ENCODE peak calls at places on chromosomes 11 and 22, in five cellular contexts. Z, G, X, V and S are unnamed samples.

GRCh38 chr11:9656864-9657263 is 7.0 kb upstream of the SWAP70 start:
- DNase-seq in V (no peak), Z (no peak), G (no peak), X (no peak), S (no peak)

GRCh38 chr22:44170470-44170869 is 10.3 kb upstream of the PARVG start:
- DNase-seq in X (peak), V (no peak), Z (no peak), G (no peak), S (no peak)

GRCh38 chr22:23102776-23103175 is 32.5 kb downstream of the GNAZ start:
- DNase-seq in Z (no peak), X (no peak), G (no peak), V (peak), S (no peak)

GRCh38 chr11:61509058-61510029 is 795 bp downstream of the LRRC10B start:
- DNase-seq in V (peak), Z (peak), X (peak), G (no peak), S (peak)

GRCh38 chr11:105297463-105297862 is 157.9 kb upstream of the CARD18 start:
- DNase-seq in G (no peak), X (no peak), Z (no peak), V (no peak), S (no peak)

GRCh38 chr11:2139691-2140337 is 625 bp upstream of the IGF2 start:
- DNase-seq in G (no peak), Z (no peak), X (peak), V (no peak), S (no peak)

GRCh38 chr11:11818529-11819121 is 23.1 kb upstream of the USP47 start:
- DNase-seq in G (no peak), V (no peak), Z (no peak), X (no peak), S (no peak)

GRCh38 chr22:48423481-48423901 is 1404.2 kb downstream of the BRD1 start:
- DNase-seq in V (no peak), X (no peak), G (no peak), Z (no peak), S (no peak)

GRCh38 chr11:5367461-5368074 is 16.0 kb upstream of the OR51M1 start:
- DNase-seq in X (no peak), G (no peak), Z (no peak), V (no peak), S (no peak)

GRCh38 chr11:115550291-115551059 is 46.3 kb upstream of the CADM1 start:
- DNase-seq in G (no peak), V (no peak), Z (no peak), X (peak), S (no peak)

GRCh38 chr11:59429924-59430516 is 3.8 kb upstream of the OR5A2 start:
- DNase-seq in G (peak), V (no peak), X (no peak), Z (peak), S (peak)

GRCh38 chr11:11931461-11932055 is 76.9 kb downstream of the DKK3 start:
- DNase-seq in Z (peak), X (no peak), V (no peak), G (peak), S (no peak)

GRCh38 chr11:71500601-71501021 is 26.5 kb upstream of the KRTAP5-7 start:
- DNase-seq in G (no peak), Z (no peak), V (peak), X (no peak), S (no peak)

GRCh38 chr11:124834526-124835190 is 30.6 kb upstream of the ROBO3 start:
- DNase-seq in V (no peak), X (no peak), Z (no peak), G (no peak), S (no peak)

GRCh38 chr11:132424433-132424832 is 1054.0 kb downstream of the NTM start:
- DNase-seq in V (no peak), X (no peak), Z (no peak), G (no peak), S (no peak)

GRCh38 chr11:66336234-66337102 is at the start of gene RIN1:
- DNase-seq in G (peak), X (peak), Z (peak), V (peak), S (peak)

GRCh38 chr11:105298630-105299029 is 159.1 kb upstream of the CARD18 start:
- DNase-seq in X (no peak), Z (no peak), V (no peak), G (no peak), S (no peak)

GRCh38 chr22:45475063-45475747 is 27.5 kb upstream of the FBLN1 start:
- DNase-seq in Z (no peak), X (no peak), G (no peak), V (no peak), S (no peak)

GRCh38 chr11:8219257-8220021 is 44.2 kb downstream of the LMO1 start:
- DNase-seq in X (peak), G (no peak), V (peak), Z (peak), S (peak)

GRCh38 chr22:29226246-29226981 is 20.7 kb downstream of the EMID1 start:
- DNase-seq in V (no peak), G (no peak), X (peak), Z (no peak), S (no peak)

GRCh38 chr11:121595717-121596156 is 143.0 kb upstream of the SORL1-AS1 start:
- DNase-seq in X (no peak), V (no peak), G (peak), Z (no peak), S (no peak)

GRCh38 chr11:403021-403760 is 9.2 kb downstream of the PKP3 start:
- DNase-seq in Z (no peak), G (no peak), V (no peak), X (peak), S (no peak)

GRCh38 chr22:27317156-27317555 is 484.4 kb downstream of the MN1 start:
- DNase-seq in V (no peak), X (no peak), Z (no peak), G (no peak), S (no peak)

GRCh38 chr11:737366-737765 is 9.9 kb upstream of the TALDO1 start:
- DNase-seq in X (no peak), G (no peak), Z (peak), V (no peak), S (no peak)

GRCh38 chr22:48389916-48390315 is 1437.8 kb downstream of the BRD1 start:
- DNase-seq in V (peak), G (no peak), X (no peak), Z (no peak), S (no peak)

GRCh38 chr11:35178067-35178805 is 39.3 kb downstream of the CD44 start:
- DNase-seq in G (no peak), X (no peak), V (no peak), Z (no peak), S (no peak)

GRCh38 chr22:19472233-19472632 is 6.8 kb downstream of the UFD1 start:
- DNase-seq in Z (no peak), G (no peak), V (no peak), X (no peak), S (no peak)

GRCh38 chr22:50083462-50084081 is 1.7 kb downstream of the MLC1 start:
- DNase-seq in Z (no peak), X (no peak), G (peak), V (no peak), S (no peak)

GRCh38 chr11:111357150-111358037 is 21.7 kb downstream of the POU2AF1 start:
- DNase-seq in V (no peak), X (no peak), Z (no peak), G (no peak), S (no peak)

GRCh38 chr22:47036352-47036751 is 273.9 kb downstream of the TBC1D22A start:
- DNase-seq in G (no peak), Z (no peak), X (peak), V (no peak), S (no peak)

GRCh38 chr22:38271927-38272372 is 860 bp downstream of the TMEM184B start:
- DNase-seq in V (peak), X (no peak), G (peak), Z (no peak), S (no peak)

DNA sequence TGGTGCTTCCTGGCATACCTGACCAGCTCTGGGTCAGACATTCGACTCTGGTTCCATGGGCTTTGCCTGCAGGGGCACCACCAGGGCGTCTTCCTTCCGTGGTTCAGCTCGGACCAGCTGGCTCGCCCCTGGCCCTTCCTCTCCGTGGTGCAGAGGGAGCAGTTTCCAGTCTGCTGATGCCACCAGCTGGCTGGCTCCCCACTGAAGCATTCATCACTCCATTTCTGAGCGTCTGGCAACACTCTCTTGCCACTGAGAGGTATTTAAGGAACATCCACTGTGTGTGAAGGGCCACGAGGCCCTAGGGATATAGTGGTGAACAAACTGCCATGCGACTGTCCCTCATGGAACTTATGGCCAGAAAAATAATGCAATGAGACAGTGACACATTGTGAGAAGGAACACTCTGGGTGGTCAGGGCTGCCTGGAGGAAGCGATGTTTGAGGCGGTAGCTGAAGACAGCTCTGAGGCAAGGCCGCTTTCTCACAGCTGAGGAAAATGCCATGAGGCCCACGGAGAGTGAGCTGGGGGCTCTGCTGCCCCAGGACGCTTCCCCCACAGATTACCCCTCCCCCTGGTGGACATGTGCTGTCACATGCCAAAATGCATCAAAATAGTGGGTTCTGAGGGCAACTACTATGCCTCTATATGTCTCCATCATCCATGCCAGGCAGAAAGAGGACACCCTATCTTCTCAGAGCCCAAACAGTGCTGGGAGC is 44.9 kb upstream of the ARFGAP3 start:
- DNase-seq in V (no peak), X (no peak), Z (no peak), G (no peak), S (no peak)
- TF ChIP-seq CTCF in V (no peak), X (no peak), Z (no peak), G (no peak), S (peak)

GRCh38 chr11:75667268-75667830 is 1.5 kb downstream of the MAP6 start:
- DNase-seq in X (peak), Z (no peak), V (peak), G (no peak), S (peak)
- TF ChIP-seq CTCF in X (peak), Z (no peak), V (no peak), G (no peak), S (no peak)

DNA sequence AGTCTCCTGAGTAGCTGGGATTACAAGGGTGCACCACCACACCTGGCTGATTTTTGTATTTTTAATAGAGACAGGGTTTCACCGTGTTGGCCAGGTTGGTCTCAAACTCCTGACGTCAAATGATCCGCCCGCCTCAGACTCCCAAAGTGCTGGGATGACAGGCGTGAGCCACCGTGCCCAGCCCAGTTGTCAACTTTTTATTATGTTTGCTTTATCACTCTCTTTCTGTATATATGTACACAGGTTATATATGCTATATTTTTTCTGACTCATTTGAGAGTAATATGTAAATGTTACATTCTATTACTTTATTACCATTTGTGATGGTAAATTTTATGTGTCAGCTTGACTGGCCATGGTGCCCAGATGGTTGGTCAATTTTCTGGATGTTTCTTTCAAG is 18.9 kb upstream of the DNAJB13 start:
- DNase-seq in Z (no peak), G (no peak), V (no peak), X (no peak), S (no peak)
- TF ChIP-seq CTCF in Z (no peak), G (no peak), V (no peak), X (no peak), S (no peak)

DNA sequence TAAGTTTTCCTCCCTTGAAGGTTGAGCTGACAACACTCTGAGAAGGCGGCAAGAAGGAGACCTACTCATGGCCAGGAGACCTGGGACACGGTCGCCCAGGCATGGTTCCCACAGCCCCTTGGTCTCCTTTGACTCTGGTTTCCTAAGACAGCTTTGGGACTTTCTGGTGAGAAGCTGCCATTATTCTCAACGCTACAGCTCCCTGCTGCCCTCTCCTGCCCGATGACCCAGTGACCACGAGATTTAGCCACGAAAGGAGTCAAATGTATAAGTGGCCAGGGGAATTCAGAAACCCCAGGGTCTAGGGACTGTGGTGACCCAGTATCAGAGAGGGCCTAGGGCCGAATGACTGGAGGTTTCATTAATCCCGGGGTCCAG is 696 bp upstream of the SDF2L1 start:
- DNase-seq in X (peak), G (no peak), Z (peak), V (peak), S (peak)
- TF ChIP-seq CTCF in X (peak), G (no peak), Z (no peak), V (peak), S (no peak)